ENCODE peak calls at places on chromosomes 1 and 21, in five cellular contexts. L is Panc1, M is GM23338, H is transverse colon, A is HCT116. I is an unnamed sample.

GRCh38 chr1:975896-976683 is 5.8 kb downstream of the PERM1 start:
- DNase-seq in L (no peak), H (peak), A (peak), M (peak), I (peak)

GRCh38 chr1:50272923-50273322 is 150.3 kb downstream of the DMRTA2 start:
- DNase-seq in H (no peak), M (no peak), A (no peak), L (no peak), I (no peak)

GRCh38 chr1:222168621-222169020 is 379.3 kb downstream of the HHIPL2 start:
- DNase-seq in L (no peak), A (no peak), H (no peak), M (no peak), I (no peak)

GRCh38 chr1:37634554-37635308 is at the start of gene RSPO1:
- DNase-seq in H (peak), L (no peak), M (peak), A (no peak), I (no peak)

GRCh38 chr1:52636701-52637695 is 4.0 kb downstream of the SHISAL2A start:
- DNase-seq in L (no peak), H (peak), A (no peak), M (no peak), I (no peak)

GRCh38 chr21:35711661-35712060 is 348.7 kb downstream of the SETD4 start:
- DNase-seq in A (no peak), H (no peak), M (no peak), L (no peak), I (no peak)

GRCh38 chr1:11388617-11389016 is 90.3 kb upstream of the DISP3 start:
- DNase-seq in H (no peak), A (peak), M (peak), L (no peak), I (no peak)

GRCh38 chr1:31510853-31511789 is 65.2 kb upstream of the TINAGL1 start:
- DNase-seq in A (no peak), H (peak), M (peak), L (no peak), I (peak)

GRCh38 chr1:153745417-153745816 is 17.6 kb downstream of the INTS3 start:
- DNase-seq in L (no peak), A (no peak), M (peak), H (no peak), I (no peak)

GRCh38 chr1:43564617-43565348 is 34.1 kb downstream of the PTPRF start:
- DNase-seq in L (no peak), H (no peak), M (no peak), A (no peak), I (no peak)

GRCh38 chr1:35927472-35927871 is 3.4 kb upstream of the AGO3 start:
- DNase-seq in A (no peak), L (no peak), H (no peak), M (no peak), I (no peak)

GRCh38 chr1:184622136-184622823 is 132.4 kb downstream of the EDEM3 start:
- DNase-seq in L (no peak), H (peak), A (no peak), M (no peak), I (no peak)

GRCh38 chr1:14403961-14404645 is 194.4 kb upstream of the KAZN start:
- DNase-seq in L (no peak), H (peak), A (no peak), M (peak), I (no peak)

GRCh38 chr1:182707116-182707515 is 22.7 kb upstream of the RGS8 start:
- DNase-seq in L (no peak), A (no peak), H (no peak), M (no peak), I (no peak)

GRCh38 chr1:95017775-95018174 is 55.0 kb downstream of the ALG14 start:
- DNase-seq in L (no peak), A (no peak), H (no peak), M (no peak), I (no peak)

GRCh38 chr1:199742547-199742946 is 285.0 kb upstream of the NR5A2 start:
- DNase-seq in A (peak), H (no peak), M (no peak), L (peak), I (no peak)

GRCh38 chr21:31218830-31219608 is 125.0 kb downstream of the TIAM1 start:
- DNase-seq in L (no peak), M (no peak), A (peak), H (peak), I (no peak)

GRCh38 chr1:198716051-198716450 is 77.2 kb downstream of the PTPRC start:
- DNase-seq in M (no peak), H (no peak), A (no peak), L (no peak), I (no peak)

GRCh38 chr1:85578321-85579295 is 2.0 kb upstream of the CCN1 start:
- DNase-seq in L (peak), H (no peak), A (no peak), M (peak), I (peak)

GRCh38 chr21:42042651-42043050 is 28.5 kb upstream of the UMODL1 start:
- DNase-seq in A (no peak), M (no peak), H (no peak), L (no peak), I (no peak)

GRCh38 chr1:201274616-201275265 is 8.6 kb upstream of the PKP1 start:
- DNase-seq in A (no peak), H (no peak), L (no peak), M (peak), I (no peak)

GRCh38 chr1:59570524-59570923 is 244.2 kb upstream of the HOOK1 start:
- DNase-seq in L (no peak), M (no peak), A (no peak), H (peak), I (peak)

GRCh38 chr1:20100632-20101355 is 18.5 kb downstream of the PLA2G2D start:
- DNase-seq in M (peak), A (peak), H (peak), L (peak), I (peak)

GRCh38 chr1:180150982-180151381 is 3.7 kb upstream of the QSOX1 start:
- DNase-seq in A (no peak), L (no peak), H (no peak), M (no peak), I (no peak)

GRCh38 chr1:218421531-218421930 is 76.4 kb downstream of the TGFB2 start:
- DNase-seq in L (no peak), H (no peak), M (no peak), A (no peak), I (no peak)

GRCh38 chr1:82227696-82228095 is 427.0 kb downstream of the ADGRL2 start:
- DNase-seq in L (no peak), A (no peak), M (no peak), H (no peak), I (no peak)

GRCh38 chr1:26900001-26900814 is at the start of gene GPATCH3:
- DNase-seq in M (peak), A (peak), L (peak), H (peak), I (peak)

DNA sequence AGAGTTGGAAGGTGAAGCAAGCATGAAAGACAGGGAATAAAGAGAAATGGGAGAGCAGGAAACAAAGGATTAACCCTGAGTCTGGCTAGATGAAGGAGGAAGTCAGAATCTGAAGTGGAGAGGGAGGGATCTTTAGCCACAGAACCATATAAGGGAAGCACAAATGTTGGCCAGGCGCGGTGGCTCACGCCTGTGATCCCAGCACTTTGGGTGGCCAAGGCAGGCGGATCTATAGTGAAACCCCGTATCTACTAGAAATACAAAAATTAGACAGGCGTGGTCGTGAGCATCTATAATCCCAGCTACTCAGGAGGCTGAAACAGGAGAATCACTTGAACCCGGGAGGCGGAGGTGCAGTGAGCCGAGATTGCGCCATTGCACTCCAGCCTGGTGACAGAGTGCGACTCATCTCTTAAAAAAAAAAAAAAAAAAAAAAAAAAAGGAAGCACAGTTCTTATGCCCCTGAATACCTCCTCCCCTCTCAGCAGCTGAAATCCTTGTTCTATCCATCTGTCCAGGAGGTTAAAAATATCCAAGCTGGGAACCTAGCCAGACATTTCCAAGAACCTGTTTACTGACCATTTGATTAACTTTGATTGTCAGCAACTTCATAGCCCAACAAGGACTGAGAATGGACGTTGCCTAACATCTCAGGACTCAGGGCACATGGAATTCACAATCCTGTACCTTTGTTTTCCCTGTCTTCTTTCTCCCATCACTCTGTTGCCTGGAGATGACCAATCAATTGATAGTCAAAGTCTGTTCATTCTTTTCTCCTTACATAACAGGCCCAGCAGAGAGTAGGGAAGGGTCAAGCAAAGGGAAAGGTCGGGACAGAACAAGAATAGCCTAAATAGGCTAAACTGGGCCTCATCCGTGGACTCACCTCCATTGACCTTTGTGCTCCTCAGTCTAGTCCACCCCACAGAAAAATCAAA is 10.6 kb downstream of the TXNIP start:
- DNase-seq in M (peak), A (peak), H (no peak), L (no peak), I (peak)
- TF ChIP-seq POLR2AphosphoS5 in M (no peak), A (peak), H (peak), L (no peak), I (no peak)

GRCh38 chr1:12597792-12598191 is 20.2 kb downstream of the DHRS3 start:
- DNase-seq in L (no peak), A (no peak), M (no peak), H (no peak), I (no peak)
- TF ChIP-seq POLR2AphosphoS5 in L (peak), A (no peak), M (no peak), H (no peak), I (no peak)

DNA sequence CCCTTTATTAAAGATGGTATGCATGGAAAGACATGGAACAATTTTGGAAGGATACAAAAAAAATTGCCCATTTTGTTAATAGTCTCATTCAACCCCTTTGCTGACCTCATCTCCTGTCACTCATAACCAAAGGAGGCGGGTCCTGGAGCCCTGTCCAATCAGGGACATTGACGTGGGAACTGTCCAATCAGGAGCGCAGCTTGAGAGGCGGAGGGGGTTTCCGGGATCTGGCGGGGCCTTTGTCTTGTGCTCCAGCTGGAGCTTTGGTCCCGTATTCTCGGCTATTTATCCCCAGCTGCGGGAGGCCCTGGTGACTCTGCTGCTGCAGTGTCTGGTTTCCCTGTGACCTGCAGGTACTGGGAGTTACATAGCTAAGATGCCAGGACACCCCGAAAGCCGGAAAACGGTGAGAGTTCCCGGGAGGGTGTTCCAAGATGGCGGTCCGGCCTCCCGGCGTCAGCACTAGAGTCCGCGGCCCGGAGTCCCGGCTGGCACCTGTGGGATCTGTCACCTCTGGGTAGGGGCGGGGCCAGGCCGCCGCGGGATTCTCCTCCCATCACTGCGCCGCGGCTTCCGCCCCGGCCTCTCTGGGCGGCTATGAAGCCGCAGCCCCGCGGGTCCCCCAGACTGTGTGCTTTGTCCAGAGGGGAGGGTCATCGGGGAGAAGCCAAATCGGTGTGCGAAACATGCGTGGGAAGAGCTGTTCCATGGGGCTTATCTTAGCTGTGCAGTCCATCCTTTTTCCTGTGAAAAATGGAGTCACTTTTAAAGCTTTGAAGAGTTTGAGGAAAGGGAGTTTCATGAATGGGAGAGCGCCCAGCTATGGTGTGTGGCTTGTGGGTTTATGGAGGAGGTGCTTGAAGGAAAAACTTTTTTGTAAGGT is at the start of gene ZNF678:
- DNase-seq in L (peak), M (peak), H (peak), A (peak), I (peak)
- TF ChIP-seq POLR2AphosphoS5 in L (peak), M (peak), H (peak), A (peak), I (peak)

GRCh38 chr1:32886828-32887414 is 630 bp downstream of the HPCA start:
- DNase-seq in H (no peak), M (no peak), A (no peak), L (no peak), I (no peak)
- TF ChIP-seq POLR2AphosphoS5 in H (no peak), M (no peak), A (no peak), L (no peak), I (no peak)